ENCODE peak calls at places on chromosomes 13 and 19, in four cellular contexts. D is T-helper 9 cell, I is amniotic stem cell, J is fibroblast of pulmonary artery. R is an unnamed sample.

GRCh38 chr13:86710013-86710412 is 910.8 kb upstream of the SLITRK6 start:
- DNase-seq in I (no peak), J (no peak), D (no peak), R (no peak)

GRCh38 chr19:35459414-35460082 is 11.5 kb downstream of the FFAR2 start:
- DNase-seq in J (peak), I (no peak), D (no peak), R (peak)

GRCh38 chr13:48492123-48493075 is 40.5 kb downstream of the RCBTB2 start:
- DNase-seq in D (peak), I (no peak), J (peak), R (peak)

GRCh38 chr13:23622991-23623390 is 52.8 kb downstream of the TNFRSF19 start:
- DNase-seq in D (no peak), I (no peak), J (no peak), R (no peak)

GRCh38 chr13:35695411-35695810 is 218.9 kb upstream of the MAB21L1 start:
- DNase-seq in I (no peak), D (no peak), J (no peak), R (no peak)

GRCh38 chr13:27968316-27969072 is 621 bp downstream of the CDX2 start:
- DNase-seq in I (no peak), J (no peak), D (no peak), R (no peak)

GRCh38 chr19:46919324-46919723 is 58.5 kb downstream of the ARHGAP35 start:
- DNase-seq in J (no peak), D (no peak), I (no peak), R (no peak)

GRCh38 chr13:75101997-75102720 is 379.8 kb downstream of the TBC1D4 start:
- DNase-seq in D (no peak), I (no peak), J (peak), R (no peak)

GRCh38 chr13:114032121-114032799 is 58.4 kb upstream of the C13orf46 start:
- DNase-seq in J (peak), D (no peak), I (no peak), R (peak)

GRCh38 chr13:110798595-110798994 is 85.1 kb downstream of the ING1 start:
- DNase-seq in I (no peak), D (no peak), J (no peak), R (no peak)

GRCh38 chr13:65913173-65913572 is 1317.0 kb downstream of the PCDH9 start:
- DNase-seq in D (no peak), I (peak), J (peak), R (peak)

GRCh38 chr19:52941941-52942370 is 18.7 kb upstream of the ZNF888 start:
- DNase-seq in D (peak), J (peak), I (peak), R (peak)

GRCh38 chr19:12784394-12784870 is 6.9 kb upstream of the JUNB start:
- DNase-seq in I (no peak), D (no peak), J (no peak), R (peak)

GRCh38 chr19:17138937-17139598 is 63.5 kb downstream of the MYO9B start:
- DNase-seq in J (no peak), D (no peak), I (no peak), R (no peak)

GRCh38 chr13:95327190-95327589 is 25.9 kb upstream of the ABCC4 start:
- DNase-seq in I (no peak), J (no peak), D (no peak), R (no peak)

GRCh38 chr19:4130635-4131438 is 6.9 kb upstream of the MAP2K2 start:
- DNase-seq in D (no peak), J (peak), I (peak), R (peak)

GRCh38 chr19:8445488-8446001 is 770 bp downstream of the HNRNPM start:
- DNase-seq in D (peak), J (peak), I (no peak), R (peak)

GRCh38 chr19:7868671-7869452 is 5.3 kb downstream of the PRR36 start:
- DNase-seq in I (peak), J (peak), D (peak), R (peak)

GRCh38 chr19:55406869-55407624 is 541 bp downstream of the UBE2S start:
- DNase-seq in J (peak), I (no peak), D (no peak), R (peak)

GRCh38 chr13:99434258-99434788 is 66.9 kb upstream of the TM9SF2 start:
- DNase-seq in D (peak), J (no peak), I (no peak), R (no peak)

GRCh38 chr13:44394649-44395048 is 21.0 kb downstream of the SERP2 start:
- DNase-seq in J (no peak), D (no peak), I (no peak), R (no peak)

GRCh38 chr13:50241479-50241878 is 226.2 kb downstream of the KCNRG start:
- DNase-seq in I (no peak), J (peak), D (no peak), R (no peak)

GRCh38 chr19:8307400-8307964 is 676 bp downstream of the CD320 start:
- DNase-seq in D (no peak), I (no peak), J (no peak), R (no peak)

GRCh38 chr19:39411006-39411831 is 1.2 kb upstream of the PLEKHG2 start:
- DNase-seq in D (no peak), J (peak), I (no peak), R (peak)

GRCh38 chr13:29435125-29435911 is 160.2 kb downstream of the SLC7A1 start:
- DNase-seq in I (peak), D (no peak), J (peak), R (peak)

GRCh38 chr19:42291437-42291815 is 10.5 kb upstream of the PRR19 start:
- DNase-seq in D (no peak), I (no peak), J (no peak), R (no peak)

GRCh38 chr19:41366089-41366488 is 2.1 kb upstream of the B9D2 start:
- DNase-seq in I (no peak), J (no peak), D (no peak), R (no peak)

GRCh38 chr19:17952041-17952976 is 14.6 kb upstream of the KCNN1 start:
- DNase-seq in D (no peak), I (no peak), J (no peak), R (no peak)

GRCh38 chr13:30972888-30973377 is 40.5 kb downstream of the TEX26 start:
- DNase-seq in J (peak), I (no peak), D (no peak), R (peak)

GRCh38 chr13:113856716-113857065 is 7.2 kb downstream of the GAS6 start:
- DNase-seq in D (no peak), J (peak), I (no peak), R (peak)

R was measured in fibroblast of villous mesenchyme.